ENCODE peak calls at places on chromosomes 7 and 10, in nine cellular contexts. One of them, this sample, is unnamed.

GRCh38 chr10:97551271-97551670 is 21.3 kb upstream of the ANKRD2 start:
- DNase-seq in IMR-90: no peak
- DNase-seq in uterus: no peak
- DNase-seq in MG63: no peak
- DNase-seq in kidney epithelial cell: no peak
- DNase-seq in DND-41: no peak
- DNase-seq in CD8-positive, alpha-beta T cell: no peak
- DNase-seq in heart left ventricle: no peak
- DNase-seq in GM23338: no peak
- DNase-seq in this sample: no peak

GRCh38 chr7:41624818-41625217 is 78.1 kb downstream of the INHBA start:
- DNase-seq in IMR-90: peak; percentile 69
- DNase-seq in uterus: no peak
- DNase-seq in MG63: peak; percentile 17
- DNase-seq in kidney epithelial cell: no peak
- DNase-seq in DND-41: no peak
- DNase-seq in CD8-positive, alpha-beta T cell: no peak
- DNase-seq in heart left ventricle: no peak
- DNase-seq in GM23338: no peak
- DNase-seq in this sample: peak; percentile 10

GRCh38 chr7:83472376-83472775 is 176.6 kb downstream of the SEMA3E start:
- DNase-seq in IMR-90: no peak
- DNase-seq in uterus: no peak
- DNase-seq in MG63: no peak
- DNase-seq in kidney epithelial cell: no peak
- DNase-seq in DND-41: no peak
- DNase-seq in CD8-positive, alpha-beta T cell: no peak
- DNase-seq in heart left ventricle: no peak
- DNase-seq in GM23338: no peak
- DNase-seq in this sample: no peak

GRCh38 chr10:119281581-119282071 is 74.3 kb downstream of the GRK5 start:
- DNase-seq in IMR-90: no peak
- DNase-seq in uterus: peak; percentile 48
- DNase-seq in MG63: peak; percentile 75
- DNase-seq in kidney epithelial cell: no peak
- DNase-seq in DND-41: no peak
- DNase-seq in CD8-positive, alpha-beta T cell: no peak
- DNase-seq in heart left ventricle: peak; percentile 93
- DNase-seq in GM23338: no peak
- DNase-seq in this sample: no peak

GRCh38 chr10:104501449-104501848 is 139.6 kb upstream of the SORCS3 start:
- DNase-seq in IMR-90: no peak
- DNase-seq in uterus: no peak
- DNase-seq in MG63: no peak
- DNase-seq in kidney epithelial cell: no peak
- DNase-seq in DND-41: no peak
- DNase-seq in CD8-positive, alpha-beta T cell: no peak
- DNase-seq in heart left ventricle: no peak
- DNase-seq in GM23338: no peak
- DNase-seq in this sample: no peak

GRCh38 chr10:97498841-97499560 is at the start of gene UBTD1:
- DNase-seq in IMR-90: peak; percentile 49
- DNase-seq in uterus: no peak
- DNase-seq in MG63: peak; percentile 71
- DNase-seq in kidney epithelial cell: no peak
- DNase-seq in DND-41: peak; percentile 44
- DNase-seq in CD8-positive, alpha-beta T cell: no peak
- DNase-seq in heart left ventricle: peak; percentile 54
- DNase-seq in GM23338: peak; percentile 67
- DNase-seq in this sample: peak; percentile 81

GRCh38 chr7:80231719-80232118 is 97.1 kb downstream of the GNAI1 start:
- DNase-seq in IMR-90: peak; percentile 79
- DNase-seq in uterus: no peak
- DNase-seq in MG63: no peak
- DNase-seq in kidney epithelial cell: no peak
- DNase-seq in DND-41: no peak
- DNase-seq in CD8-positive, alpha-beta T cell: no peak
- DNase-seq in heart left ventricle: no peak
- DNase-seq in GM23338: no peak
- DNase-seq in this sample: no peak

GRCh38 chr7:116650436-116650835 is 21.6 kb upstream of the MET start:
- DNase-seq in IMR-90: no peak
- DNase-seq in uterus: no peak
- DNase-seq in MG63: no peak
- DNase-seq in kidney epithelial cell: no peak
- DNase-seq in DND-41: no peak
- DNase-seq in CD8-positive, alpha-beta T cell: no peak
- DNase-seq in heart left ventricle: no peak
- DNase-seq in GM23338: no peak
- DNase-seq in this sample: no peak

GRCh38 chr10:125607689-125608290 is 75.2 kb downstream of the TEX36 start:
- DNase-seq in IMR-90: no peak
- DNase-seq in uterus: no peak
- DNase-seq in MG63: no peak
- DNase-seq in kidney epithelial cell: no peak
- DNase-seq in DND-41: no peak
- DNase-seq in CD8-positive, alpha-beta T cell: no peak
- DNase-seq in heart left ventricle: no peak
- DNase-seq in GM23338: no peak
- DNase-seq in this sample: no peak

GRCh38 chr10:26310361-26310760 is 93.8 kb downstream of the GAD2 start:
- DNase-seq in IMR-90: no peak
- DNase-seq in uterus: no peak
- DNase-seq in MG63: no peak
- DNase-seq in kidney epithelial cell: no peak
- DNase-seq in DND-41: no peak
- DNase-seq in CD8-positive, alpha-beta T cell: no peak
- DNase-seq in heart left ventricle: no peak
- DNase-seq in GM23338: no peak
- DNase-seq in this sample: no peak

GRCh38 chr10:62188021-62188616 is 80.5 kb downstream of the RTKN2 start:
- DNase-seq in IMR-90: no peak
- DNase-seq in uterus: no peak
- DNase-seq in MG63: no peak
- DNase-seq in kidney epithelial cell: no peak
- DNase-seq in DND-41: no peak
- DNase-seq in CD8-positive, alpha-beta T cell: no peak
- DNase-seq in heart left ventricle: no peak
- DNase-seq in GM23338: no peak
- DNase-seq in this sample: no peak

GRCh38 chr10:88702848-88703597 is 3.0 kb upstream of the LIPK start:
- DNase-seq in IMR-90: peak; percentile 35
- DNase-seq in uterus: no peak
- DNase-seq in MG63: peak; percentile 13
- DNase-seq in kidney epithelial cell: peak; percentile 96
- DNase-seq in DND-41: no peak
- DNase-seq in CD8-positive, alpha-beta T cell: no peak
- DNase-seq in heart left ventricle: no peak
- DNase-seq in GM23338: peak; percentile 94
- DNase-seq in this sample: peak; percentile 80

GRCh38 chr7:158802535-158803199 is 26.6 kb downstream of the ESYT2 start:
- DNase-seq in IMR-90: peak; percentile 56
- DNase-seq in uterus: no peak
- DNase-seq in MG63: no peak
- DNase-seq in kidney epithelial cell: peak; percentile 49
- DNase-seq in DND-41: no peak
- DNase-seq in CD8-positive, alpha-beta T cell: no peak
- DNase-seq in heart left ventricle: no peak
- DNase-seq in GM23338: no peak
- DNase-seq in this sample: no peak

GRCh38 chr10:105974803-105975456 is 1189.6 kb downstream of the SORCS1 start:
- DNase-seq in IMR-90: peak; percentile 1
- DNase-seq in uterus: no peak
- DNase-seq in MG63: peak; percentile 27
- DNase-seq in kidney epithelial cell: no peak
- DNase-seq in DND-41: no peak
- DNase-seq in CD8-positive, alpha-beta T cell: no peak
- DNase-seq in heart left ventricle: no peak
- DNase-seq in GM23338: peak; percentile 75
- DNase-seq in this sample: peak; percentile 57

GRCh38 chr10:127945948-127946347 is 39.0 kb downstream of the PTPRE start:
- DNase-seq in IMR-90: no peak
- DNase-seq in uterus: no peak
- DNase-seq in MG63: no peak
- DNase-seq in kidney epithelial cell: no peak
- DNase-seq in DND-41: peak; percentile 10
- DNase-seq in CD8-positive, alpha-beta T cell: no peak
- DNase-seq in heart left ventricle: no peak
- DNase-seq in GM23338: no peak
- DNase-seq in this sample: no peak

DNA sequence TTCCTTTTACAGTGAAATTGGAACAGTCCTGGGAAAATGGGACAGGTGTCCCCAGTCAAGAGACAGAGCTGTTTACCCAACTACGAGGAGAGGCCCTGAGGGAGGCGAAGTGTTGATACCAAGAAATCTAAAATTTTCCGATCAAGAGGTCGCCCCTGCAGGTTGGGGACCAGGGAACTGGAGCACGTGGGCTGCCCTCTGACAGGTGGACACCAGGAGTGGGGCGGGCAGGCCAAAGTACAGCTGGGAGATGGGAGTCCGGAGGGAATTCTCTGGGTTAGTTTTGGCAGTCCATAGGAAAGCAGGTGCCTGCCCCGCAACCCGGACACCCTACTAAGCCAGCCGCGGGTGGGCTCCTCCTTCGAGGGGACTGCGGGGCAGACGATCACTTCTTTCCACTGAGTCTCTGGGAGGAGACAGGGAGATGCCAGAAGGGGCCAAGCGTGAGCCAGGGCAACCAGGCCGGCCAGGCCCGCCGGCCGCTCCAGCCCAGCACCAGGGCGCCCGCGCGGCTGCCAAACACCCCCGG is 942 bp upstream of the CAMK1D start:
- DNase-seq in IMR-90: no peak
- DNase-seq in uterus: peak; percentile 20
- DNase-seq in MG63: no peak
- DNase-seq in kidney epithelial cell: no peak
- DNase-seq in DND-41: no peak
- DNase-seq in CD8-positive, alpha-beta T cell: no peak
- DNase-seq in heart left ventricle: no peak
- DNase-seq in GM23338: no peak
- DNase-seq in this sample: no peak
- H3K4me3 ChIP-seq in IMR-90: peak overlapping the region; percentile 84
- H3K4me3 ChIP-seq in uterus: peak overlapping the region; percentile 56
- H3K4me3 ChIP-seq in MG63: peak overlapping the region; percentile 71
- H3K4me3 ChIP-seq in kidney epithelial cell: peak overlapping the region; percentile 67
- H3K4me3 ChIP-seq in DND-41: peak overlapping the region; percentile 28
- H3K4me3 ChIP-seq in CD8-positive, alpha-beta T cell: peak overlapping the region; percentile 57
- H3K4me3 ChIP-seq in heart left ventricle: peak overlapping the region; percentile 73
- H3K4me3 ChIP-seq in GM23338: peak overlapping the region; percentile 95
- H3K4me3 ChIP-seq in this sample: peak overlapping the region; percentile 90

GRCh38 chr10:75624632-75625031 is 193.2 kb downstream of the LRMDA start:
- DNase-seq in IMR-90: no peak
- DNase-seq in uterus: no peak
- DNase-seq in MG63: no peak
- DNase-seq in kidney epithelial cell: no peak
- DNase-seq in DND-41: no peak
- DNase-seq in CD8-positive, alpha-beta T cell: no peak
- DNase-seq in heart left ventricle: no peak
- DNase-seq in GM23338: no peak
- DNase-seq in this sample: no peak
- H3K4me3 ChIP-seq in IMR-90: no peak overlapping the region
- H3K4me3 ChIP-seq in uterus: no peak overlapping the region
- H3K4me3 ChIP-seq in MG63: no peak overlapping the region
- H3K4me3 ChIP-seq in kidney epithelial cell: no peak overlapping the region
- H3K4me3 ChIP-seq in DND-41: no peak overlapping the region
- H3K4me3 ChIP-seq in CD8-positive, alpha-beta T cell: no peak overlapping the region
- H3K4me3 ChIP-seq in heart left ventricle: no peak overlapping the region
- H3K4me3 ChIP-seq in GM23338: no peak overlapping the region
- H3K4me3 ChIP-seq in this sample: no peak overlapping the region

GRCh38 chr7:107980171-107980570 is 22.8 kb downstream of the LAMB1 start:
- DNase-seq in IMR-90: no peak
- DNase-seq in uterus: no peak
- DNase-seq in MG63: no peak
- DNase-seq in kidney epithelial cell: no peak
- DNase-seq in DND-41: no peak
- DNase-seq in CD8-positive, alpha-beta T cell: no peak
- DNase-seq in heart left ventricle: no peak
- DNase-seq in GM23338: no peak
- DNase-seq in this sample: no peak

GRCh38 chr7:107978815-107979408 is 24.0 kb downstream of the LAMB1 start:
- DNase-seq in IMR-90: no peak
- DNase-seq in uterus: no peak
- DNase-seq in MG63: no peak
- DNase-seq in kidney epithelial cell: no peak
- DNase-seq in DND-41: no peak
- DNase-seq in CD8-positive, alpha-beta T cell: no peak
- DNase-seq in heart left ventricle: no peak
- DNase-seq in GM23338: no peak
- DNase-seq in this sample: no peak

GRCh38 chr7:107981466-107981865 is 21.5 kb downstream of the LAMB1 start:
- DNase-seq in IMR-90: no peak
- DNase-seq in uterus: no peak
- DNase-seq in MG63: no peak
- DNase-seq in kidney epithelial cell: no peak
- DNase-seq in DND-41: no peak
- DNase-seq in CD8-positive, alpha-beta T cell: no peak
- DNase-seq in heart left ventricle: no peak
- DNase-seq in GM23338: no peak
- DNase-seq in this sample: no peak

GRCh38 chr7:107982463-107982862 is 20.5 kb downstream of the LAMB1 start:
- DNase-seq in IMR-90: no peak
- DNase-seq in uterus: no peak
- DNase-seq in MG63: no peak
- DNase-seq in kidney epithelial cell: no peak
- DNase-seq in DND-41: no peak
- DNase-seq in CD8-positive, alpha-beta T cell: no peak
- DNase-seq in heart left ventricle: no peak
- DNase-seq in GM23338: no peak
- DNase-seq in this sample: no peak

DNA sequence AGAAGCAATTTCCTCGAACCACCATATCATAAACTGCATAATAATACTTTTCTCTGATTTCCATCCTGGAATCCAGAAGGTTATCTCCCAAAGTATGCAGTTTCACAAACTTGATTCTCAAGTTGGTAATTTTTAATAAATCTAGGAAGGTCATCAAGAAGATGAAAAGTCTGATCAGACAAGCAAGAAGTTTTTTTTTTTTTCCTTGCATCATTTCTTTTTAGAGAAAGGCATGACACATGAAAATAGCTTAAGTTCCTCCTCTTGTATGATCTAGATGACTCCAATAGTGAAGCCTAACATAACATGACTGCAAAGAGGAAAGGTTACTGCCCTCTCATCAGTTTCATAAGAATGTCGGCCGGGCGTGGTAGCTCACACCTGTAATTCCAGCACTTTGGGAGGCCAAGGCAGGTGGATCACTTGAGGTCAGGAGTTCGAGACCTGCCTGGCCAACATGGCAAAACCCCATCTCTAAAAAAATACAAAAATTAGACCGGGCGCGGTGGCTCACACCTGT is 22.2 kb downstream of the LAMB1 start:
- DNase-seq in IMR-90: no peak
- DNase-seq in uterus: no peak
- DNase-seq in MG63: no peak
- DNase-seq in kidney epithelial cell: no peak
- DNase-seq in DND-41: no peak
- DNase-seq in CD8-positive, alpha-beta T cell: no peak
- DNase-seq in heart left ventricle: no peak
- DNase-seq in GM23338: no peak
- DNase-seq in this sample: no peak
- H3K4me3 ChIP-seq in IMR-90: no peak overlapping the region
- H3K4me3 ChIP-seq in uterus: no peak overlapping the region
- H3K4me3 ChIP-seq in MG63: no peak overlapping the region
- H3K4me3 ChIP-seq in kidney epithelial cell: no peak overlapping the region
- H3K4me3 ChIP-seq in DND-41: no peak overlapping the region
- H3K4me3 ChIP-seq in CD8-positive, alpha-beta T cell: no peak overlapping the region
- H3K4me3 ChIP-seq in heart left ventricle: no peak overlapping the region
- H3K4me3 ChIP-seq in GM23338: no peak overlapping the region
- H3K4me3 ChIP-seq in this sample: no peak overlapping the region

GRCh38 chr7:92698237-92698841 is 108.1 kb upstream of the FAM133B start:
- DNase-seq in IMR-90: peak; percentile 92
- DNase-seq in uterus: peak; percentile 16
- DNase-seq in MG63: no peak
- DNase-seq in kidney epithelial cell: peak; percentile 54
- DNase-seq in DND-41: no peak
- DNase-seq in CD8-positive, alpha-beta T cell: no peak
- DNase-seq in heart left ventricle: peak; percentile 65
- DNase-seq in GM23338: no peak
- DNase-seq in this sample: peak; percentile 49
- H3K4me3 ChIP-seq in IMR-90: peak overlapping the region; percentile 6
- H3K4me3 ChIP-seq in uterus: no peak overlapping the region
- H3K4me3 ChIP-seq in MG63: no peak overlapping the region
- H3K4me3 ChIP-seq in kidney epithelial cell: no peak overlapping the region
- H3K4me3 ChIP-seq in DND-41: no peak overlapping the region
- H3K4me3 ChIP-seq in CD8-positive, alpha-beta T cell: no peak overlapping the region
- H3K4me3 ChIP-seq in heart left ventricle: peak overlapping the region; percentile 24
- H3K4me3 ChIP-seq in GM23338: no peak overlapping the region
- H3K4me3 ChIP-seq in this sample: no peak overlapping the region

This sample was measured in hepatocyte.